ENCODE peak calls at places on chromosomes 12 and 14, in six cellular contexts. G is AG10803; Q is heart right ventricle; A is CD8-positive, alpha-beta T cell; S is PC-9; J is psoas muscle. B is an unnamed sample.

GRCh38 chr14:95156153-95156764 is 1.1 kb downstream of the DICER1 start:
- DNase-seq in S (no peak), A (no peak), G (peak), J (no peak), Q (no peak), B (no peak)

GRCh38 chr14:91207008-91207407 is 37.5 kb downstream of the GPR68 start:
- DNase-seq in J (no peak), Q (no peak), A (no peak), S (no peak), G (no peak), B (no peak)

GRCh38 chr12:118714051-118714460 is 267.3 kb upstream of the SRRM4 start:
- DNase-seq in A (no peak), J (no peak), G (no peak), Q (peak), S (peak), B (peak)

GRCh38 chr14:37483672-37484071 is 111.4 kb downstream of the FOXA1 start:
- DNase-seq in S (no peak), J (no peak), G (no peak), A (no peak), Q (no peak), B (no peak)

GRCh38 chr12:7116916-7117315 is 7.9 kb upstream of the C1RL start:
- DNase-seq in J (no peak), G (no peak), S (no peak), A (no peak), Q (no peak), B (no peak)

GRCh38 chr14:45185110-45185814 is 49.5 kb downstream of the FANCM start:
- DNase-seq in S (no peak), G (peak), J (no peak), A (no peak), Q (no peak), B (no peak)

GRCh38 chr14:103630364-103631108 is 1.5 kb downstream of the KLC1 start:
- DNase-seq in A (no peak), S (no peak), Q (no peak), J (no peak), G (no peak), B (no peak)

GRCh38 chr12:6318440-6318879 is 8.0 kb downstream of the PLEKHG6 start:
- DNase-seq in G (no peak), A (no peak), S (no peak), J (peak), Q (no peak), B (no peak)

GRCh38 chr12:75345531-75345930 is 11.1 kb downstream of the GLIPR1L1 start:
- DNase-seq in G (no peak), S (no peak), Q (no peak), A (no peak), J (no peak), B (no peak)

GRCh38 chr12:25458047-25458552 is 95.0 kb downstream of the LMNTD1 start:
- DNase-seq in G (peak), Q (no peak), J (no peak), A (no peak), S (peak), B (no peak)

GRCh38 chr12:106248849-106249371 is 1.1 kb upstream of the CKAP4 start:
- DNase-seq in J (no peak), A (no peak), S (no peak), G (peak), Q (peak), B (no peak)

GRCh38 chr14:31761325-31761724 is 200.1 kb downstream of the NUBPL start:
- DNase-seq in A (no peak), Q (no peak), G (no peak), S (no peak), J (no peak), B (no peak)

GRCh38 chr12:100229036-100229635 is 28.5 kb downstream of the ACTR6 start:
- DNase-seq in A (no peak), S (peak), Q (no peak), J (no peak), G (peak), B (peak)

DNA sequence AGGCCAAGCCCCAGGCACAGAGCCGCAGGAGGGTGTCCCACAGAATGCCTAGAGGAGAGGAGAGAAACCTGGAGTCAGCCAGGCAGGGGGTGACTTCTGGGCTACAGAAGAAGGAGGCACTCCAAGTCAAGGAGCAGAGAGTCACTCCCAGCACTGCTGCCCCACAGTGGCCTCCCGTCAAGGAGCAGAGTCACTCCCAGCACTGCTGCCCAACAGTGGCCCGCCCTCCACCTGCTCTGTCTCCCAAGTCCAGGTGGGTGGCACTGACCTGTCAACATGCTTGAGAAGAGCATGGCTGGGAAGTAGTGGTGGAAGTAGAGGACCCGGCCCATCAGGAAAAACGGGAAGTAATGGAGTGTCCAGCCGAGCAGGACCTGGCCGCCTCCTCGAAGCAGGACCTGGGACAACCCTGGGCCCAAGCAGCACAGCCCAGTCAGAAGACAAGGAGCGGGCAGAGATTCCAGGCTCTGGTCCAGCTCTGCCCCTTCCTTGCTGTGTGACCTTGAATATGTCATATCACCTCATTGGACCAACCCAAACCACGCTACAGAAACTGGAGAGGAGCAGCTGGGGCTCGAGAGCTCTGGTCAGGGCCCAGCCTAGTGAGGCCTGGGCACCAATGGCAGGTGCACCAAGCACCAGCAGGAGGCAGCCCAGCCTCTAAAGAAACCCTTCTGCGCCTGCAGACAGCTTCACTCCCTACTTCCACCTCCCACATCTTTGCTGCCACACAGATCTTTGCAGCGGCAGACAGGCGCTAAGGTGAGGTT is 7.6 kb upstream of the NGB start:
- DNase-seq in S (no peak), A (no peak), Q (no peak), G (no peak), J (no peak), B (no peak)
- TF ChIP-seq CTCF in S (peak), A (no peak), Q (no peak), G (no peak), J (no peak), B (no peak)

GRCh38 chr12:41745593-41745992 is 399.1 kb downstream of the GXYLT1 start:
- DNase-seq in Q (no peak), A (no peak), J (no peak), G (no peak), S (no peak), B (no peak)
- TF ChIP-seq CTCF in Q (no peak), A (no peak), J (no peak), G (no peak), S (no peak), B (no peak)

GRCh38 chr12:132560831-132561783 is 49.3 kb downstream of the LRCOL1 start:
- DNase-seq in Q (peak), G (peak), J (peak), S (peak), A (peak), B (peak)

GRCh38 chr12:132558861-132559623 is 51.3 kb downstream of the LRCOL1 start:
- DNase-seq in A (peak), S (no peak), G (no peak), J (no peak), Q (no peak), B (no peak)

GRCh38 chr12:132557969-132558856 is 52.2 kb downstream of the LRCOL1 start:
- DNase-seq in Q (no peak), G (no peak), A (no peak), S (no peak), J (no peak), B (no peak)

GRCh38 chr12:132560421-132560830 is 50.0 kb downstream of the LRCOL1 start:
- DNase-seq in J (no peak), S (peak), Q (no peak), G (no peak), A (no peak), B (no peak)

DNA sequence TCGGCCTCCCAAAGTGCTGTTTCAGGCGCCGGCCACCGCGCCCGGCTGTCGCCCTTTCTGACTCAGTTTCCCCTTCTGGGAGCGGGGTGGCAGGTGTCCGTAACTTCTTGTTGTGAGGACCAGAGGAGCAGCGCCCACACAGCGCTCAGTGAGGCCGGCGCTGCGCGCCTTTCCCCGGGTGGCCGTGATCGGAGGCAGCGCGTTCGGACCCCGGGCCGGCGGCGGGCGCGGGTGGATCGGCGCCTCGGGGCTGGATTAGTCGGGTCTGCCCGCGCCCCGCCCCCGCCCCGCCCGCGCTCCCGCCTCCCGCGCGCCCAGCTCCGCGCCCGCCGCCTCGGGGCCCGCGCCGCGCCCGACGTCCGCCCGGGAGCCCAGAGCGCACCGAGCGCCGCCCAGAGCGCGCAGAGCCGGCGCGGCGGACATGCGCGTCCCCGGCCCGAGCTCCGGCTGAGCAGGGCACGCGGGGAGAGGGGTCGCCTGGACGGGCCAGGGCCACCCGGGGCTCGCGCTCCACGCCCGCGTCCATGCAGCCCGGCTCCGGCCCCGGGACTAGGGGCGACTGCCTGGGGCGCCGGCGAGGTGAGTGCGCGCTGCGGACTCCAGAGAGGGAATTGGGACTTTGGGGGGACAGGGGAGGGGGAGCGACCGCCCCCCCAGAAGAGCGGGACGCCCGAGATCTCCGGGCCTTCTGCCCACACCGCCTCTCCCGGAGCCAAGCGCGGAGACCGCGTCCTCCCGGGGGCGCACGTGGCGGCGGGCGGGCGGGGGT is 50.5 kb downstream of the LRCOL1 start:
- DNase-seq in J (peak), S (peak), G (peak), Q (no peak), A (no peak), B (no peak)
- TF ChIP-seq CTCF in J (no peak), S (no peak), G (no peak), Q (no peak), A (no peak), B (no peak)

DNA sequence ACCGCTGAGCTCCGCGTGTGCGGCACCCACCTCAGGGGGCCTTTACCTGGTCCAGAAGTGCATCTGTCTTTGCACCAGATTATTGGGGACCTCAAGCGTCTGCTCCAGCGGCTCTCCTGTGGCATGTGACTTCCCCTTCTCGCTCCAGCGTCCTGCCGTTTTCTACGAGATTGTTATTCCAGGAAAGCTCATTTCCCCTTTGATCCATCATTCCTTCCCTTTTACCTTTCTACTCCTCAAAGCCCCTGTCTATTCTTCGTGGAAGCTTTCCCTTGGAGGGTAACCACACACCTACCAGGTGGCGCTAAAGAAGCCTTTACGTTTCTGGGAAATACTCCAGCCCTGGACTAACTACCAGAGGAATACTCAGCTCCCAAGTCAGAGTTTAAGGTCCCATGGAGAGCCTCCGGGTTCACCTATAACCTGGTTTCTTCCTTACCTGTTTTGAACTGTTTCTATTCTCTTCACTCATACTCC is 1.5 kb downstream of the FKBP4 start:
- DNase-seq in A (no peak), S (peak), Q (no peak), G (no peak), J (no peak), B (no peak)
- TF ChIP-seq CTCF in A (no peak), S (no peak), Q (no peak), G (no peak), J (no peak), B (peak)

GRCh38 chr14:33469898-33470297 is 481.0 kb downstream of the EGLN3 start:
- DNase-seq in G (no peak), Q (no peak), A (no peak), J (no peak), S (no peak), B (no peak)

GRCh38 chr14:33477752-33478151 is 473.1 kb downstream of the EGLN3 start:
- DNase-seq in S (no peak), A (no peak), Q (no peak), J (no peak), G (no peak), B (no peak)

GRCh38 chr14:33480589-33481184 is 470.2 kb downstream of the EGLN3 start:
- DNase-seq in S (no peak), J (no peak), G (no peak), Q (no peak), A (no peak), B (no peak)

GRCh38 chr14:33475623-33476022 is 475.3 kb downstream of the EGLN3 start:
- DNase-seq in Q (peak), G (peak), J (no peak), A (no peak), S (peak), B (no peak)
- TF ChIP-seq CTCF in Q (peak), G (peak), J (no peak), A (no peak), S (peak), B (no peak)

B was measured in LNCaP clone FGC.